ENCODE peak calls at places on chromosomes 2 and 18, in nine cellular contexts. L, G, T, Y, N, O, P, E and C are unnamed samples.

GRCh38 chr2:174844295-174844708 is 80.0 kb upstream of the CHRNA1 start:
- DNase-seq in L (no peak), G (peak), T (no peak), Y (no peak), N (no peak), O (no peak), P (no peak), E (no peak), C (no peak)

GRCh38 chr2:232480201-232481190 is 7.1 kb downstream of the ECEL1 start:
- DNase-seq in L (peak), G (no peak), T (peak), Y (peak), N (no peak), O (no peak), P (peak), E (peak), C (no peak)

GRCh38 chr2:121197369-121198091 is 87.5 kb downstream of the TFCP2L1 start:
- DNase-seq in L (peak), G (peak), T (no peak), Y (no peak), N (no peak), O (peak), P (peak), E (peak), C (no peak)

GRCh38 chr2:57890462-57890861 is 156.1 kb upstream of the VRK2 start:
- DNase-seq in L (no peak), G (no peak), T (no peak), Y (no peak), N (no peak), O (no peak), P (no peak), E (no peak), C (no peak)

GRCh38 chr2:174014699-174015070 is 49.5 kb upstream of the SP3 start:
- DNase-seq in L (no peak), G (no peak), T (no peak), Y (no peak), N (no peak), O (no peak), P (no peak), E (no peak), C (no peak)

GRCh38 chr2:45884126-45884525 is 232.7 kb downstream of the PRKCE start:
- DNase-seq in L (no peak), G (no peak), T (no peak), Y (no peak), N (no peak), O (no peak), P (no peak), E (no peak), C (no peak)

GRCh38 chr2:195396479-195396878 is 260.5 kb upstream of the SLC39A10 start:
- DNase-seq in L (no peak), G (no peak), T (no peak), Y (no peak), N (no peak), O (no peak), P (no peak), E (no peak), C (no peak)

GRCh38 chr18:9742588-9743131 is 34.6 kb downstream of the RAB31 start:
- DNase-seq in L (peak), G (no peak), T (no peak), Y (no peak), N (no peak), O (no peak), P (no peak), E (no peak), C (no peak)

GRCh38 chr2:47155091-47155876 is at the start of gene STPG4:
- DNase-seq in L (no peak), G (no peak), T (no peak), Y (no peak), N (no peak), O (no peak), P (no peak), E (no peak), C (no peak)

GRCh38 chr2:96860065-96861029 is 2.5 kb upstream of the ANKRD39 start:
- DNase-seq in L (peak), G (no peak), T (no peak), Y (no peak), N (no peak), O (no peak), P (no peak), E (peak), C (no peak)

GRCh38 chr2:241051578-241052487 is 50.3 kb downstream of the MTERF4 start:
- DNase-seq in L (no peak), G (no peak), T (no peak), Y (no peak), N (no peak), O (peak), P (no peak), E (peak), C (no peak)

GRCh38 chr18:13809025-13809384 is 14.9 kb upstream of the MC5R start:
- DNase-seq in L (no peak), G (peak), T (no peak), Y (no peak), N (no peak), O (no peak), P (no peak), E (no peak), C (no peak)

GRCh38 chr2:230323385-230324106 is 3.4 kb upstream of the SP140L start:
- DNase-seq in L (no peak), G (no peak), T (no peak), Y (peak), N (peak), O (no peak), P (no peak), E (no peak), C (no peak)

GRCh38 chr2:160322320-160322719 is 122.2 kb upstream of the ITGB6 start:
- DNase-seq in L (peak), G (no peak), T (no peak), Y (no peak), N (no peak), O (no peak), P (no peak), E (no peak), C (no peak)

GRCh38 chr2:236604971-236605734 is 35.5 kb downstream of the ACKR3 start:
- DNase-seq in L (no peak), G (no peak), T (no peak), Y (no peak), N (no peak), O (no peak), P (no peak), E (no peak), C (no peak)

GRCh38 chr2:196607073-196607472 is 32.4 kb upstream of the CCDC150 start:
- DNase-seq in L (no peak), G (no peak), T (no peak), Y (no peak), N (no peak), O (no peak), P (no peak), E (no peak), C (no peak)

GRCh38 chr2:174762464-174762863 is 1.8 kb downstream of the CHRNA1 start:
- DNase-seq in L (no peak), G (no peak), T (no peak), Y (no peak), N (no peak), O (no peak), P (no peak), E (no peak), C (no peak)

GRCh38 chr2:190682168-190682567 is 33.3 kb downstream of the NAB1 start:
- DNase-seq in L (no peak), G (no peak), T (no peak), Y (no peak), N (no peak), O (no peak), P (no peak), E (no peak), C (no peak)

GRCh38 chr2:143110759-143111428 is 18.3 kb upstream of the ARHGAP15 start:
- DNase-seq in L (peak), G (peak), T (peak), Y (peak), N (peak), O (peak), P (peak), E (no peak), C (peak)

GRCh38 chr2:204335642-204336041 is 209.6 kb upstream of the PARD3B start:
- DNase-seq in L (no peak), G (no peak), T (no peak), Y (no peak), N (no peak), O (no peak), P (no peak), E (no peak), C (no peak)

GRCh38 chr2:208252766-208253492 is 1.9 kb downstream of the IDH1 start:
- DNase-seq in L (no peak), G (no peak), T (no peak), Y (no peak), N (no peak), O (no peak), P (no peak), E (no peak), C (no peak)

GRCh38 chr2:174522553-174522952 is 35.7 kb upstream of the GPR155 start:
- DNase-seq in L (no peak), G (no peak), T (no peak), Y (no peak), N (no peak), O (no peak), P (no peak), E (no peak), C (no peak)

GRCh38 chr2:36716136-36716535 is 19.6 kb downstream of the VIT start:
- DNase-seq in L (no peak), G (no peak), T (no peak), Y (no peak), N (no peak), O (no peak), P (no peak), E (no peak), C (no peak)

GRCh38 chr18:42328931-42329330 is 373.9 kb downstream of the PIK3C3 start:
- DNase-seq in L (no peak), G (no peak), T (no peak), Y (no peak), N (no peak), O (no peak), P (no peak), E (no peak), C (no peak)

GRCh38 chr2:23330214-23330613 is 54.8 kb upstream of the KLHL29 start:
- DNase-seq in L (no peak), G (peak), T (no peak), Y (peak), N (peak), O (no peak), P (no peak), E (no peak), C (no peak)

GRCh38 chr2:239246723-239247122 is 154.1 kb downstream of the HDAC4 start:
- DNase-seq in L (no peak), G (peak), T (no peak), Y (no peak), N (no peak), O (no peak), P (no peak), E (no peak), C (no peak)

GRCh38 chr2:28974252-28974651 is 6.8 kb upstream of the TOGARAM2 start:
- DNase-seq in L (no peak), G (no peak), T (no peak), Y (no peak), N (no peak), O (no peak), P (peak), E (no peak), C (no peak)

GRCh38 chr2:234997389-234997788 is 45.6 kb downstream of the SH3BP4 start:
- DNase-seq in L (peak), G (no peak), T (no peak), Y (no peak), N (no peak), O (no peak), P (no peak), E (peak), C (no peak)

GRCh38 chr2:52936029-52936428 is 831.6 kb upstream of the CHAC2 start:
- DNase-seq in L (no peak), G (no peak), T (no peak), Y (no peak), N (no peak), O (no peak), P (no peak), E (no peak), C (no peak)
- TF ChIP-seq CTCF in L (no peak), G (no peak), T (no peak), Y (no peak), N (no peak), O (no peak), P (no peak), E (no peak), C (no peak)

DNA sequence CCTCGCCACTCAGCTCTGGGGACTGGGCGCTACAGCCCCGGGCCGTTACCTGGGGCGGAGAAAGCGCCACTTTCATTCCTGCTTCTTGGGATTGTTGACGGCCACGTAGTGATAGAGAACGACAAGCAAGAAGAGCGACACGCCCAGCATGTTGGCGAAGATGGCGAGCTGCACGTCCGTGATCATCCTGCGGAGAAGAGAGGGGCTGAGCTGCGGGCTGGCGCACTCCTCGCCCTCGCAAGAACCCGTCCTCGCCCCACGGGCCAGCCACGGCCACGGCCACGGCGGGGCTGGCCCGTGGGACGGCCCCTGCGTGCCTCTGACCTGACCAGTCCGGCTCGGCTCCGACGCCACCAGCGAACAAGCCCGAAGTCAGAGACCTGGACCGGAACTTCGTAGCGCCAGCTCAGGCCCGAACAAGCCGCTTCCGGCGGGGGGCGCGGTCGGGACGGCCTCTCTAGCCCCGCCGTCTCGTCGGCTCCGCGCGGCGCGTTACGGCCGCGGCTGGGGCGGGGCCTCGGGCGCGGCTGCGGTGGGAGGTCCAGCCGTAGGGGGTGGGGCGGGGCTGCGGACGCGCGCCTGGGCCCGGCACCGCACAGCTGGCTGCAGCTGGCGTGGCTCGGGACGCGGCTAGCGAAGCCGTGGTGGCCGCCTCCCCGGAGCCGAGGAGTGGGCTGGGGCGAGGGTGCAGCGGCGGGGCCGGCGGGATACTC is at the start of gene OST4:
- DNase-seq in L (peak), G (peak), T (peak), Y (peak), N (peak), O (peak), P (peak), E (peak), C (peak)
- H3K27ac ChIP-seq in L (peak), G (peak), T (peak), Y (peak), N (peak), O (peak), P (peak), E (peak), C (peak)

GRCh38 chr2:209458018-209458979 is 34.5 kb downstream of the MAP2 start:
- DNase-seq in L (no peak), G (no peak), T (no peak), Y (no peak), N (no peak), O (no peak), P (no peak), E (no peak), C (no peak)

GRCh38 chr2:209463835-209464234 is 40.0 kb downstream of the MAP2 start:
- DNase-seq in L (no peak), G (no peak), T (no peak), Y (no peak), N (no peak), O (no peak), P (no peak), E (no peak), C (no peak)

GRCh38 chr2:209460151-209460761 is 36.4 kb downstream of the MAP2 start:
- DNase-seq in L (no peak), G (no peak), T (no peak), Y (no peak), N (no peak), O (no peak), P (no peak), E (no peak), C (no peak)

GRCh38 chr2:209459359-209459758 is 35.5 kb downstream of the MAP2 start:
- DNase-seq in L (no peak), G (no peak), T (no peak), Y (no peak), N (no peak), O (no peak), P (no peak), E (no peak), C (no peak)

GRCh38 chr2:209463226-209463625 is 39.4 kb downstream of the MAP2 start:
- DNase-seq in L (no peak), G (no peak), T (no peak), Y (no peak), N (peak), O (no peak), P (no peak), E (no peak), C (no peak)
- TF ChIP-seq CTCF in L (peak), G (no peak), T (no peak), Y (no peak), N (no peak), O (no peak), P (peak), E (no peak), C (peak)

GRCh38 chr2:31246184-31246852 is 12.4 kb downstream of the EHD3 start:
- DNase-seq in L (no peak), G (no peak), T (no peak), Y (no peak), N (no peak), O (no peak), P (no peak), E (no peak), C (no peak)
- H3K27ac ChIP-seq in L (no peak), G (no peak), T (no peak), Y (no peak), N (no peak), O (no peak), P (no peak), E (no peak), C (no peak)

GRCh38 chr18:25915907-25916306 is 174.5 kb downstream of the SS18 start:
- DNase-seq in L (no peak), G (no peak), T (no peak), Y (no peak), N (no peak), O (no peak), P (no peak), E (no peak), C (no peak)
- TF ChIP-seq CTCF in L (peak), G (no peak), T (no peak), Y (peak), N (no peak), O (no peak), P (no peak), E (no peak), C (peak)

DNA sequence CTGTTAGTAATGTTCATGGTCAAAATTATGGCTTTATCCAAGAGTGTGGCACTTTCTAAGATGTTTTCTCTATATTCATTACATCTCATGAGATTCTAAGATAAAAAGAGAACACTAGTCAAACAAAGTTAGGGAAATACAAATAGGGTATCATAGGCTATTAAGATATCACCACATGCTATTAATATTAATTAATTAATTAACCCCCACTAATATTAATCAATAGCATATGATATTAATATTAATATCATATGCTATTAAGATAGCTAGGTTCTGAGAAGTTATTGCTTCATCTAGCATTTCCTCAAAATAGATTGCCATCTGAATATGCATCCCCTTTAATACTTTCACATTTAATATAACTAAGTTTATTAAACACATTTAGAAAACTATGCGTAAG is 22.1 kb downstream of the DSG3 start:
- DNase-seq in L (no peak), G (no peak), T (no peak), Y (no peak), N (no peak), O (no peak), P (no peak), E (no peak), C (no peak)
- H3K27ac ChIP-seq in L (no peak), G (no peak), T (no peak), Y (no peak), N (no peak), O (no peak), P (no peak), E (no peak), C (no peak)

GRCh38 chr18:23779696-23780303 is 90.5 kb downstream of the LAMA3 start:
- DNase-seq in L (no peak), G (no peak), T (no peak), Y (peak), N (peak), O (no peak), P (no peak), E (no peak), C (no peak)
- TF ChIP-seq CTCF in L (peak), G (no peak), T (no peak), Y (peak), N (no peak), O (no peak), P (no peak), E (no peak), C (no peak)